ENCODE peak calls at places on chromosomes 4 and X, in six cellular contexts. H, K, V, F, N and O are unnamed samples.

GRCh38 chr4:142318280-142318679 is 527.8 kb downstream of the INPP4B start:
- DNase-seq in V (no peak), F (no peak), K (no peak), H (no peak), N (no peak), O (no peak)

GRCh38 chr4:139555705-139556070 is 331 bp downstream of the SETD7 start:
- DNase-seq in V (peak), F (peak), N (no peak), H (peak), K (peak), O (no peak)

GRCh38 chr4:119629142-119629471 is 503 bp upstream of the PDE5A start:
- DNase-seq in F (no peak), N (no peak), H (no peak), K (no peak), V (no peak), O (no peak)

GRCh38 chrX:101357166-101357795 is 8.7 kb upstream of the TIMM8A start:
- DNase-seq in H (no peak), V (no peak), K (no peak), N (peak), F (no peak), O (no peak)

GRCh38 chr4:12270546-12270945 is 841.9 kb upstream of the HS3ST1 start:
- DNase-seq in H (no peak), K (no peak), N (no peak), V (no peak), F (no peak), O (no peak)

GRCh38 chr4:156598138-156598681 is 373.4 kb downstream of the PDGFC start:
- DNase-seq in K (no peak), H (no peak), N (peak), F (no peak), V (no peak), O (no peak)

GRCh38 chr4:177107288-177107901 is 202.3 kb upstream of the NEIL3 start:
- DNase-seq in V (no peak), H (no peak), N (no peak), F (no peak), K (no peak), O (no peak)

GRCh38 chr4:38306482-38307071 is 346.4 kb downstream of the PTTG2 start:
- DNase-seq in N (no peak), V (no peak), F (no peak), K (no peak), H (no peak), O (no peak)

GRCh38 chr4:122898370-122899150 is 23.8 kb downstream of the NUDT6 start:
- DNase-seq in H (no peak), V (no peak), K (no peak), N (peak), F (peak), O (no peak)

GRCh38 chrX:126237524-126237923 is 71.4 kb upstream of the DCAF12L2 start:
- DNase-seq in V (no peak), H (no peak), K (no peak), N (no peak), F (no peak), O (no peak)

GRCh38 chr4:82462415-82462831 is 32.0 kb downstream of the ENOPH1 start:
- DNase-seq in K (peak), F (peak), V (peak), H (peak), N (peak), O (peak)

GRCh38 chr4:185728886-185729285 is 83.1 kb downstream of the SORBS2 start:
- DNase-seq in F (no peak), K (no peak), H (no peak), N (no peak), V (no peak), O (no peak)

GRCh38 chrX:76148753-76149152 is 24.1 kb upstream of the PBDC1 start:
- DNase-seq in H (no peak), K (no peak), F (no peak), V (no peak), N (peak), O (peak)

GRCh38 chrX:150536455-150537116 is 31.8 kb upstream of the MTM1 start:
- DNase-seq in K (no peak), N (no peak), F (no peak), H (no peak), V (no peak), O (no peak)

GRCh38 chr4:117784266-117784665 is 250.0 kb upstream of the NDST3 start:
- DNase-seq in V (no peak), F (no peak), K (no peak), H (no peak), N (no peak), O (no peak)

GRCh38 chr4:15894923-15895411 is 43.6 kb downstream of the FGFBP1 start:
- DNase-seq in V (no peak), K (no peak), F (no peak), N (peak), H (no peak), O (no peak)

GRCh38 chr4:169351860-169352259 is 81.1 kb upstream of the SH3RF1 start:
- DNase-seq in V (no peak), F (no peak), H (no peak), K (no peak), N (peak), O (no peak)

GRCh38 chr4:80189956-80190671 is 7.2 kb upstream of the PRDM8 start:
- DNase-seq in N (no peak), V (no peak), K (no peak), H (no peak), F (no peak), O (no peak)

GRCh38 chr4:52889354-52889753 is 27.2 kb downstream of the RASL11B start:
- DNase-seq in H (no peak), V (no peak), F (no peak), K (no peak), N (no peak), O (no peak)

GRCh38 chr4:161585011-161585410 is 578.8 kb downstream of the FSTL5 start:
- DNase-seq in V (no peak), F (no peak), K (no peak), N (no peak), H (no peak), O (no peak)

GRCh38 chr4:85431156-85431555 is 43.8 kb upstream of the ARHGAP24 start:
- DNase-seq in N (no peak), K (no peak), F (no peak), H (no peak), V (no peak), O (no peak)

GRCh38 chr4:20944961-20945360 is 244.7 kb downstream of the PACRGL start:
- DNase-seq in K (no peak), H (no peak), F (no peak), V (no peak), N (no peak), O (no peak)

GRCh38 chr4:2243682-2244380 is 1.9 kb upstream of the HAUS3 start:
- DNase-seq in K (no peak), F (peak), N (peak), V (peak), H (peak), O (no peak)
- TF ChIP-seq CTCF in K (no peak), F (peak), N (peak), V (peak), H (no peak), O (no peak)

GRCh38 chr4:183467246-183467645 is 22.8 kb downstream of the CDKN2AIP start:
- DNase-seq in K (no peak), N (no peak), F (no peak), V (no peak), H (no peak), O (no peak)
- TF ChIP-seq CTCF in K (no peak), N (no peak), F (no peak), V (no peak), H (no peak), O (no peak)

DNA sequence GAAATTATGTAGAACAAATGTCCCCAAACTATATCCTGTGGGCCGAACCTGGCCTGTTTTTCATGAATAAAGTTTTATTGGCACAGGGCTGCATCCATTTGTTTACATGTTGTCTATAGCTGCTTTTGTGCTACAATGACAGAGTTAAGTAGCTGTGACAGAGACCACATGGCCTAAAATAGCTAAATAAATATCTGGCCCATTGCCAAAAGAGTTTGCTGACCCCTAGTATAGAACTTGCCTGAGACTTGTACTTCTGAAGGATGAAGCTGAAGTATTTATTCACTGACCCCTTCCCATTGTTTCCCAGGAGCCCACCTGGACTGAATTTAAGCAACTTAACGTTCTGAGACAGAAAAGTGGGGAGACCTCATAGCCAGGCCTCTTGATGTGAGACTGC is 325.6 kb downstream of the FRMPD4 start:
- DNase-seq in F (no peak), H (no peak), N (no peak), K (no peak), V (no peak), O (no peak)
- TF ChIP-seq CTCF in F (no peak), H (no peak), N (no peak), K (no peak), V (no peak), O (no peak)

GRCh38 chrX:148572332-148572731 is 71.9 kb downstream of the AFF2 start:
- DNase-seq in V (no peak), H (no peak), N (no peak), F (no peak), K (no peak), O (no peak)

GRCh38 chrX:148574247-148574973 is 74.0 kb downstream of the AFF2 start:
- DNase-seq in H (no peak), F (no peak), N (no peak), K (no peak), V (no peak), O (no peak)

GRCh38 chrX:148568763-148569162 is 68.3 kb downstream of the AFF2 start:
- DNase-seq in K (no peak), H (no peak), F (no peak), N (no peak), V (no peak), O (no peak)

GRCh38 chrX:148577711-148578110 is 77.3 kb downstream of the AFF2 start:
- DNase-seq in V (no peak), K (no peak), F (no peak), H (no peak), N (no peak), O (no peak)

GRCh38 chrX:148573119-148573518 is 72.7 kb downstream of the AFF2 start:
- DNase-seq in N (no peak), H (no peak), K (no peak), V (no peak), F (no peak), O (no peak)
- TF ChIP-seq CTCF in N (no peak), H (no peak), K (no peak), V (no peak), F (no peak), O (no peak)

DNA sequence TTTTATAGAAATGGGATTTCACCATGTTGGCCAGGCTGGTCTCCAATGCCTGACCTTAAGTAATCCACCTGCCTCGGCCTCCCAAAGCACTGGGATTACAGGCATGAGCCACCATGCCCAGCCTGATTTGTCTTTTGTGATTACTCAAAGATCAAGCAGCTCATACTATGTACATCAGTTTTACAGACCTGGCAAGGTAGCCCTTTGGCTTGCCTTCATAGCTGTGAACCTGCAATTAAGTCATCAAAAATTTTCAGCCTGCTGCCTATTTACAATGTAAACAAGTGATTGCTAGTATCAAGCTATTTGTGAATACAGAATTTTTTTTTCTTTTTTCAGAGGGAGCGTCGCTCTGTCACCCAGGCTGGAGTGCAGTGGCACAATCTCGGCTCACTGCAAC is 46.2 kb downstream of the GSX2 start:
- DNase-seq in K (no peak), H (no peak), V (no peak), N (no peak), F (no peak), O (no peak)
- TF ChIP-seq CTCF in K (no peak), H (no peak), V (no peak), N (no peak), F (no peak), O (no peak)

GRCh38 chr4:184097815-184098214 is 119.9 kb downstream of the ENPP6 start:
- DNase-seq in F (no peak), V (no peak), N (no peak), H (no peak), K (no peak), O (no peak)

GRCh38 chr4:184096561-184097239 is 121.0 kb downstream of the ENPP6 start:
- DNase-seq in V (no peak), N (peak), F (no peak), H (no peak), K (no peak), O (no peak)

GRCh38 chr4:184099033-184099432 is 118.6 kb downstream of the ENPP6 start:
- DNase-seq in K (no peak), N (no peak), V (no peak), H (no peak), F (no peak), O (no peak)

GRCh38 chr4:184099541-184099966 is 118.1 kb downstream of the ENPP6 start:
- DNase-seq in H (no peak), N (no peak), V (no peak), K (no peak), F (no peak), O (no peak)

DNA sequence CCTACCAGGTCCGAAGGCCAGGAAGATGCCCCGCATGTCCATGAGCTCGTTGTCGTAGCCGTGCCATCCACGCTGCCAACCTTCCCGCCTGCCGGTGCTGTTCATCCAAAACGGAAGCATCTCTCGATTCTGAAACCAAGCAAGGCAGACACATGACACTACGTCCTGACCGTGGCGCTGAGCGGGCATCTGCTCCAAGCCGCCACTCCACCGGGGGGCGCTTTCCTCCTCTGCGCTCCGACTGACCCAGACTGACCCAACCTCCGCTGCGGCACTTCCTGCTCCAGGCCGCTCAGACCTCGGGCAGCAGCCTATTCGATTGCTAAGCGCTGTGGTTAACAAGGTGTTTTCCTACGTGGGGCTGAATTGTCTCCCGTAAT is 120.4 kb downstream of the ENPP6 start:
- DNase-seq in F (peak), K (peak), H (peak), V (no peak), N (no peak), O (no peak)
- TF ChIP-seq CTCF in F (peak), K (no peak), H (no peak), V (peak), N (no peak), O (no peak)

GRCh38 chr4:3308691-3309090 is 15.9 kb downstream of the RGS12 start:
- DNase-seq in V (no peak), H (no peak), N (no peak), F (peak), K (peak), O (no peak)

GRCh38 chr4:3312362-3312761 is 19.5 kb downstream of the RGS12 start:
- DNase-seq in K (no peak), N (no peak), F (no peak), V (no peak), H (peak), O (no peak)

GRCh38 chr4:3311095-3311372 is 18.2 kb downstream of the RGS12 start:
- DNase-seq in N (no peak), F (peak), K (no peak), V (no peak), H (peak), O (no peak)

GRCh38 chr4:3311489-3312171 is 18.8 kb downstream of the RGS12 start:
- DNase-seq in K (no peak), N (no peak), V (no peak), H (peak), F (no peak), O (no peak)

GRCh38 chr4:3310301-3311094 is 17.7 kb downstream of the RGS12 start:
- DNase-seq in K (no peak), F (no peak), H (peak), V (no peak), N (no peak), O (no peak)
- TF ChIP-seq CTCF in K (no peak), F (no peak), H (no peak), V (no peak), N (no peak), O (no peak)

DNA sequence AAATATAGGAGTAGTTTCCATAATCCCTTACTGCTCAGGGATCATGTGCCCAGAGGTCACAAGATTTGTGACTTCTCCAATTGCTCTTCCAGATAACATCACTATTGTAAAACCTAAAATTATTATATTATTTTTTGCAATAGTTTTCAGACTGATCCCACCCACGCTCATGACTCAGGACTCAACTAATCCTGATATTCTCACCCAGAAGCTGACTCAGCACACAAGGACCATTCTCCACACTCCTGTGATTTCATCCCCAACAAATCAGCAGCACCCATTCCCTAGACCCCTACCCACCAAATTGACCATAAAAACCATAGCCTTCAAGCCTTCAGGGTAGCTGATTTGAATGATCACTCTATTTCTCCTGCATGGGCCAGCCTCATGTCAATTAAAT is 24.0 kb upstream of the RPL34 start:
- DNase-seq in F (no peak), K (no peak), N (no peak), V (no peak), H (no peak), O (no peak)
- TF ChIP-seq CTCF in F (no peak), K (no peak), N (no peak), V (no peak), H (no peak), O (no peak)